ENCODE peak calls at places on chromosome 4, in eight cellular contexts. One of them, this sample, is unnamed.

GRCh38 chr4:6658204-6658585 is 17.7 kb downstream of the MRFAP1 start:
- DNase-seq in stimulated activated CD8-positive, alpha-beta memory T cell treated with anti-CD3 and anti-CD28 coated beads, Interleukin-4, amount 100 ng/mL, for 24 hours: no peak
- DNase-seq in T follicular helper cell: no peak
- DNase-seq in ecto neural progenitor cell: no peak
- DNase-seq in NCI-H2227 treated with DMSO at 0.1 percent for 48 hours: no peak
- DNase-seq in heart left ventricle: no peak
- DNase-seq in lung: no peak
- DNase-seq in RWPE1: no peak
- DNase-seq in this sample: no peak

GRCh38 chr4:1596393-1596792 is 87.7 kb downstream of the FAM53A start:
- DNase-seq in T follicular helper cell: no peak
- DNase-seq in lung: no peak
- DNase-seq in stimulated activated CD8-positive, alpha-beta memory T cell treated with anti-CD3 and anti-CD28 coated beads, Interleukin-4, amount 100 ng/mL, for 24 hours: no peak
- DNase-seq in RWPE1: no peak
- DNase-seq in heart left ventricle: no peak
- DNase-seq in NCI-H2227 treated with DMSO at 0.1 percent for 48 hours: no peak
- DNase-seq in ecto neural progenitor cell: no peak
- DNase-seq in this sample: no peak

GRCh38 chr4:153222162-153222789 is 18.0 kb downstream of the TRIM2 start:
- DNase-seq in RWPE1: peak
- DNase-seq in heart left ventricle: peak
- DNase-seq in NCI-H2227 treated with DMSO at 0.1 percent for 48 hours: peak
- DNase-seq in T follicular helper cell: no peak
- DNase-seq in stimulated activated CD8-positive, alpha-beta memory T cell treated with anti-CD3 and anti-CD28 coated beads, Interleukin-4, amount 100 ng/mL, for 24 hours: no peak
- DNase-seq in ecto neural progenitor cell: peak
- DNase-seq in lung: no peak
- DNase-seq in this sample: peak

GRCh38 chr4:40066651-40067050 is 10.0 kb downstream of the N4BP2 start:
- DNase-seq in stimulated activated CD8-positive, alpha-beta memory T cell treated with anti-CD3 and anti-CD28 coated beads, Interleukin-4, amount 100 ng/mL, for 24 hours: no peak
- DNase-seq in T follicular helper cell: no peak
- DNase-seq in lung: no peak
- DNase-seq in ecto neural progenitor cell: no peak
- DNase-seq in heart left ventricle: no peak
- DNase-seq in RWPE1: no peak
- DNase-seq in NCI-H2227 treated with DMSO at 0.1 percent for 48 hours: no peak
- DNase-seq in this sample: no peak

GRCh38 chr4:8775751-8776355 is 95.8 kb downstream of the HMX1 start:
- DNase-seq in heart left ventricle: peak
- DNase-seq in RWPE1: no peak
- DNase-seq in stimulated activated CD8-positive, alpha-beta memory T cell treated with anti-CD3 and anti-CD28 coated beads, Interleukin-4, amount 100 ng/mL, for 24 hours: no peak
- DNase-seq in lung: no peak
- DNase-seq in ecto neural progenitor cell: no peak
- DNase-seq in NCI-H2227 treated with DMSO at 0.1 percent for 48 hours: no peak
- DNase-seq in T follicular helper cell: no peak
- DNase-seq in this sample: no peak

GRCh38 chr4:182022899-182023298 is 220.3 kb upstream of the TENM3 start:
- DNase-seq in T follicular helper cell: no peak
- DNase-seq in NCI-H2227 treated with DMSO at 0.1 percent for 48 hours: no peak
- DNase-seq in RWPE1: no peak
- DNase-seq in ecto neural progenitor cell: no peak
- DNase-seq in stimulated activated CD8-positive, alpha-beta memory T cell treated with anti-CD3 and anti-CD28 coated beads, Interleukin-4, amount 100 ng/mL, for 24 hours: no peak
- DNase-seq in lung: no peak
- DNase-seq in heart left ventricle: no peak
- DNase-seq in this sample: no peak

GRCh38 chr4:2079926-2080325 is 20.8 kb downstream of the NAT8L start:
- DNase-seq in RWPE1: no peak
- DNase-seq in lung: no peak
- DNase-seq in ecto neural progenitor cell: no peak
- DNase-seq in T follicular helper cell: no peak
- DNase-seq in NCI-H2227 treated with DMSO at 0.1 percent for 48 hours: no peak
- DNase-seq in stimulated activated CD8-positive, alpha-beta memory T cell treated with anti-CD3 and anti-CD28 coated beads, Interleukin-4, amount 100 ng/mL, for 24 hours: no peak
- DNase-seq in heart left ventricle: peak
- DNase-seq in this sample: no peak

GRCh38 chr4:87982446-87982845 is 6.9 kb downstream of the SPP1 start:
- DNase-seq in NCI-H2227 treated with DMSO at 0.1 percent for 48 hours: no peak
- DNase-seq in RWPE1: no peak
- DNase-seq in lung: no peak
- DNase-seq in stimulated activated CD8-positive, alpha-beta memory T cell treated with anti-CD3 and anti-CD28 coated beads, Interleukin-4, amount 100 ng/mL, for 24 hours: no peak
- DNase-seq in T follicular helper cell: no peak
- DNase-seq in heart left ventricle: no peak
- DNase-seq in ecto neural progenitor cell: no peak
- DNase-seq in this sample: no peak